ENCODE peak calls at places on chromosomes 2 and 18, in six cellular contexts. O is AG04449, D is GM12878, V is stomach, S is tibial artery, E is IMR-90. M is an unnamed sample.

GRCh38 chr2:237304763-237305514 is 109.0 kb downstream of the COL6A3 start:
- DNase-seq in O (no peak), D (no peak), V (no peak), S (no peak), E (peak; percentile 87), M (no peak)

GRCh38 chr2:144374163-144374661 is 145.7 kb downstream of the ZEB2 start:
- DNase-seq in O (no peak), D (peak; percentile 43), V (no peak), S (no peak), E (peak; percentile 53), M (peak; percentile 22)

GRCh38 chr18:2881490-2882195 is 34.8 kb downstream of the EMILIN2 start:
- DNase-seq in O (peak; percentile 81), D (no peak), V (no peak), S (peak; percentile 86), E (peak; percentile 88), M (no peak)

GRCh38 chr18:7897119-7897518 is 330.0 kb downstream of the PTPRM start:
- DNase-seq in O (no peak), D (no peak), V (no peak), S (peak; percentile 68), E (no peak), M (no peak)

GRCh38 chr2:202408546-202409140 is 32.5 kb downstream of the BMPR2 start:
- DNase-seq in O (no peak), D (no peak), V (no peak), S (no peak), E (no peak), M (no peak)

GRCh38 chr2:67259581-67260347 is 137.4 kb upstream of the ETAA1 start:
- DNase-seq in O (peak; percentile 73), D (no peak), V (no peak), S (no peak), E (peak; percentile 94), M (no peak)

GRCh38 chr2:134189009-134189717 is 64.7 kb upstream of the MGAT5 start:
- DNase-seq in O (no peak), D (no peak), V (peak; percentile 63), S (no peak), E (peak; percentile 72), M (no peak)

GRCh38 chr2:112062894-112063293 is 7.8 kb downstream of the TMEM87B start:
- DNase-seq in O (no peak), D (no peak), V (no peak), S (no peak), E (no peak), M (no peak)

GRCh38 chr2:182666674-182667320 is 49.3 kb upstream of the DNAJC10 start:
- DNase-seq in O (no peak), D (no peak), V (no peak), S (no peak), E (peak; percentile 46), M (no peak)

GRCh38 chr2:145617906-145618305 is 1098.0 kb upstream of the ZEB2 start:
- DNase-seq in O (no peak), D (no peak), V (no peak), S (no peak), E (peak; percentile 68), M (no peak)

GRCh38 chr2:39416172-39416571 is 20.9 kb downstream of the MAP4K3 start:
- DNase-seq in O (no peak), D (no peak), V (no peak), S (no peak), E (peak; percentile 56), M (no peak)

GRCh38 chr2:175004980-175005832 is at the start of gene CHN1:
- DNase-seq in O (no peak), D (no peak), V (peak; percentile 49), S (peak; percentile 87), E (peak; percentile 69), M (no peak)

GRCh38 chr2:182982934-182983333 is 55.3 kb downstream of the NCKAP1 start:
- DNase-seq in O (no peak), D (no peak), V (no peak), S (no peak), E (no peak), M (no peak)

GRCh38 chr18:37778417-37779165 is 213.0 kb upstream of the CELF4 start:
- DNase-seq in O (no peak), D (no peak), V (peak; percentile 46), S (no peak), E (no peak), M (no peak)

GRCh38 chr2:241118727-241119505 is 16.8 kb upstream of the MTERF4 start:
- DNase-seq in O (no peak), D (no peak), V (no peak), S (peak; percentile 55), E (no peak), M (no peak)

GRCh38 chr2:118322381-118322780 is 234.1 kb downstream of the INSIG2 start:
- DNase-seq in O (no peak), D (no peak), V (no peak), S (no peak), E (no peak), M (no peak)

GRCh38 chr2:45743531-45744391 is 92.3 kb downstream of the PRKCE start:
- DNase-seq in O (no peak), D (no peak), V (no peak), S (no peak), E (peak; percentile 82), M (no peak)

GRCh38 chr2:31138037-31138962 is at the start of gene GALNT14:
- DNase-seq in O (no peak), D (no peak), V (peak; percentile 53), S (peak; percentile 68), E (peak; percentile 7), M (no peak)

GRCh38 chr2:160695402-160696060 is 201.9 kb upstream of the RBMS1 start:
- DNase-seq in O (no peak), D (no peak), V (no peak), S (no peak), E (peak; percentile 73), M (no peak)

GRCh38 chr2:235779444-235779896 is 285.6 kb downstream of the AGAP1 start:
- DNase-seq in O (no peak), D (no peak), V (peak; percentile 80), S (no peak), E (peak; percentile 64), M (peak; percentile 16)

GRCh38 chr18:2515408-2515807 is 55.9 kb downstream of the METTL4 start:
- DNase-seq in O (peak; percentile 75), D (no peak), V (no peak), S (no peak), E (peak; percentile 93), M (no peak)

GRCh38 chr2:144520718-144521487 is 984 bp upstream of the ZEB2 start:
- DNase-seq in O (no peak), D (no peak), V (no peak), S (no peak), E (peak; percentile 62), M (no peak)

GRCh38 chr2:150144546-150145305 is 342.7 kb downstream of the RND3 start:
- DNase-seq in O (no peak), D (no peak), V (no peak), S (no peak), E (peak; percentile 76), M (no peak)

GRCh38 chr2:11710632-11711381 is 35.6 kb upstream of the LPIN1 start:
- DNase-seq in O (no peak), D (no peak), V (peak; percentile 47), S (no peak), E (no peak), M (no peak)

GRCh38 chr2:105454801-105455485 is 56.1 kb upstream of the FHL2 start:
- DNase-seq in O (peak; percentile 53), D (peak; percentile 1), V (peak; percentile 52), S (no peak), E (peak; percentile 61), M (peak; percentile 3)

GRCh38 chr2:196286821-196287220 is 115.4 kb upstream of the STK17B start:
- DNase-seq in O (no peak), D (no peak), V (no peak), S (no peak), E (no peak), M (no peak)

GRCh38 chr2:239222346-239223028 is 178.3 kb downstream of the HDAC4 start:
- DNase-seq in O (peak; percentile 34), D (no peak), V (peak; percentile 23), S (peak; percentile 65), E (peak; percentile 47), M (no peak)

GRCh38 chr2:23351388-23352141 is 33.4 kb upstream of the KLHL29 start:
- DNase-seq in O (no peak), D (no peak), V (peak; percentile 72), S (peak; percentile 89), E (peak; percentile 66), M (peak; percentile 21)

GRCh38 chr2:10124538-10125045 is 2.1 kb downstream of the RRM2 start:
- DNase-seq in O (peak; percentile 26), D (no peak), V (no peak), S (peak; percentile 33), E (peak; percentile 82), M (no peak)

GRCh38 chr2:191366199-191366598 is 121.0 kb downstream of the MYO1B start:
- DNase-seq in O (peak; percentile 87), D (no peak), V (no peak), S (no peak), E (peak; percentile 89), M (no peak)

GRCh38 chr18:79911009-79911870 is 40.2 kb downstream of the SLC66A2 start:
- DNase-seq in O (no peak), D (no peak), V (no peak), S (peak; percentile 61), E (no peak), M (no peak)
- H3K4me3 ChIP-seq in O (no peak overlapping the region), D (no peak overlapping the region), V (no peak overlapping the region), S (no peak overlapping the region), E (no peak overlapping the region), M (no peak overlapping the region)

DNA sequence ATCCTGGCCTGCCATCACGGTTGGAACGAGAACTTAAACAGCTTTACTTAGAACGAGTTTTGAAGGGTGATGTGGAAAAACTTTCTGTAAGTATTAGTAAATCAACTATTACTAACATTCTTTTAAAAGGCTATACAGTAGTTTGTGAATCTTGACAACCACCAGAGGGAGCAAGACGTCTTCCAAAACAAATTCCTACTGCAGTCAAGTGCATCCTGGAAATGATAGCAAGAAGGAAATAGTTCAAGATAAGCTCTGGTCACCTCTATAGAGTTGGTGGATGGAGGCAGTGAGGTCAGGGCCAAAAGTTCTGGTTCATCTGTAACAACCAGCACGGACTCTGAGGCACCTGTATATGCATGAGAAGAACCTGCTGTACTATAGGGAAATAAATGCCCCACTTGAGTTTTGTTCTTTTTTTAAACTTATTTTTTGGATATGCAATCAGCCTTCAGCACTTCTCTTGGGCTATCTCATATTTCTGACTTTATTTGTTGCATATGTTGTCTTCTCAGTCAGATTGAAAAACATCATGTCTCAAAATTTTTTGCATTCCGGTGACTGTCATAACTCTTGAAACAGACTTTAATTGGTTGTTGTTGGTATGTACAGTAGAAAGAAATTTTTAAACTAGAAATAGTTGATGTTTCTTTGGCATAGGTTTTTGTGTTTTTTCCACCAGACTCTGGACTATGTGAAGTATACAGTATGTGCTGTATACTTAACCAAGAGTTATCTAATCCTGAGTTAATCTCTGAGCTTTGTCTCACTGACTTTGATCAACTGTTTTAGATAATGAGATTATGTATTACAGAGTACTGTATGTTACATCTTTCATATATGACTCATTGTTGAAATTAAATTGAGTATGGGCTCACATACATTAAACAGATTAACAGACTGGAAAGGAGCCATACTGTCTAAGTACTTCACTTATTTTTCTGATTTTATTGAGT is 37.7 kb downstream of the ACTR2 start:
- DNase-seq in O (peak; percentile 58), D (peak; percentile 20), V (no peak), S (no peak), E (peak; percentile 91), M (peak; percentile 49)
- TF ChIP-seq CTCF in O (peak; percentile 53), D (peak; percentile 45), V (peak; percentile 41), S (peak; percentile 83), E (peak; percentile 77), M (peak; percentile 57)

GRCh38 chr2:72008608-72009007 is 139.1 kb downstream of the CYP26B1 start:
- DNase-seq in O (no peak), D (no peak), V (no peak), S (peak; percentile 32), E (no peak), M (no peak)
- H3K4me3 ChIP-seq in O (no peak overlapping the region), D (no peak overlapping the region), V (no peak overlapping the region), S (no peak overlapping the region), E (no peak overlapping the region), M (no peak overlapping the region)

GRCh38 chr2:221958224-221958623 is 340.6 kb downstream of the PAX3 start:
- DNase-seq in O (no peak), D (no peak), V (no peak), S (no peak), E (no peak), M (no peak)
- TF ChIP-seq CTCF in O (no peak), D (no peak), V (no peak), S (no peak), E (no peak), M (no peak)

M was measured in GM12864.